ENCODE peak calls at places on chromosomes 3 and 15, in six cellular contexts. One of them, this sample, is unnamed.

GRCh38 chr15:23038741-23039150 is 623 bp downstream of the TUBGCP5 start:
- DNase-seq in right atrium auricular region: no peak
- DNase-seq in HL-60: no peak
- DNase-seq in progenitor cell of endocrine pancreas: no peak
- DNase-seq in nephron progenitor cell: no peak
- DNase-seq in RWPE1: peak
- DNase-seq in this sample: no peak

GRCh38 chr3:71245971-71246860 is 337.3 kb downstream of the FOXP1 start:
- DNase-seq in RWPE1: no peak
- DNase-seq in HL-60: no peak
- DNase-seq in progenitor cell of endocrine pancreas: no peak
- DNase-seq in nephron progenitor cell: peak
- DNase-seq in right atrium auricular region: no peak
- DNase-seq in this sample: no peak

GRCh38 chr15:87564666-87565065 is 691.9 kb downstream of the NTRK3 start:
- DNase-seq in HL-60: no peak
- DNase-seq in right atrium auricular region: no peak
- DNase-seq in nephron progenitor cell: no peak
- DNase-seq in progenitor cell of endocrine pancreas: no peak
- DNase-seq in RWPE1: no peak
- DNase-seq in this sample: no peak

GRCh38 chr3:132276228-132276906 is 40.8 kb upstream of the ACP3 start:
- DNase-seq in progenitor cell of endocrine pancreas: no peak
- DNase-seq in right atrium auricular region: no peak
- DNase-seq in nephron progenitor cell: no peak
- DNase-seq in RWPE1: no peak
- DNase-seq in HL-60: no peak
- DNase-seq in this sample: no peak

GRCh38 chr15:67433495-67434099 is 87.3 kb upstream of the C15orf61 start:
- DNase-seq in right atrium auricular region: peak
- DNase-seq in nephron progenitor cell: peak
- DNase-seq in RWPE1: peak
- DNase-seq in progenitor cell of endocrine pancreas: no peak
- DNase-seq in HL-60: peak
- DNase-seq in this sample: no peak

GRCh38 chr3:34957707-34958106 is 681.6 kb upstream of the ARPP21 start:
- DNase-seq in RWPE1: no peak
- DNase-seq in right atrium auricular region: no peak
- DNase-seq in progenitor cell of endocrine pancreas: no peak
- DNase-seq in nephron progenitor cell: no peak
- DNase-seq in HL-60: peak
- DNase-seq in this sample: no peak

GRCh38 chr15:41557673-41558399 is 1.2 kb upstream of the TYRO3 start:
- DNase-seq in progenitor cell of endocrine pancreas: peak
- DNase-seq in nephron progenitor cell: peak
- DNase-seq in HL-60: peak
- DNase-seq in right atrium auricular region: no peak
- DNase-seq in RWPE1: peak
- DNase-seq in this sample: no peak

GRCh38 chr3:2283818-2284217 is 185.2 kb downstream of the CNTN4 start:
- DNase-seq in HL-60: no peak
- DNase-seq in nephron progenitor cell: no peak
- DNase-seq in right atrium auricular region: no peak
- DNase-seq in RWPE1: no peak
- DNase-seq in progenitor cell of endocrine pancreas: no peak
- DNase-seq in this sample: no peak

GRCh38 chr3:194675081-194675640 is 3.2 kb upstream of the LSG1 start:
- DNase-seq in nephron progenitor cell: no peak
- DNase-seq in HL-60: no peak
- DNase-seq in RWPE1: no peak
- DNase-seq in right atrium auricular region: no peak
- DNase-seq in progenitor cell of endocrine pancreas: no peak
- DNase-seq in this sample: no peak

GRCh38 chr3:148955544-148956346 is 35.6 kb upstream of the GYG1 start:
- DNase-seq in progenitor cell of endocrine pancreas: no peak
- DNase-seq in right atrium auricular region: peak
- DNase-seq in HL-60: peak
- DNase-seq in RWPE1: peak
- DNase-seq in nephron progenitor cell: peak
- DNase-seq in this sample: no peak

GRCh38 chr3:29597376-29598008 is 316.6 kb downstream of the RBMS3 start:
- DNase-seq in nephron progenitor cell: no peak
- DNase-seq in HL-60: no peak
- DNase-seq in RWPE1: no peak
- DNase-seq in right atrium auricular region: no peak
- DNase-seq in progenitor cell of endocrine pancreas: no peak
- DNase-seq in this sample: no peak

GRCh38 chr3:50825841-50826240 is 151.1 kb downstream of the DOCK3 start:
- DNase-seq in RWPE1: no peak
- DNase-seq in nephron progenitor cell: no peak
- DNase-seq in HL-60: no peak
- DNase-seq in right atrium auricular region: no peak
- DNase-seq in progenitor cell of endocrine pancreas: no peak
- DNase-seq in this sample: no peak

GRCh38 chr3:16113704-16114103 is 60.8 kb upstream of the GALNT15 start:
- DNase-seq in HL-60: no peak
- DNase-seq in progenitor cell of endocrine pancreas: no peak
- DNase-seq in nephron progenitor cell: no peak
- DNase-seq in right atrium auricular region: no peak
- DNase-seq in RWPE1: no peak
- DNase-seq in this sample: no peak

GRCh38 chr3:69847303-69847702 is 108.0 kb downstream of the MITF start:
- DNase-seq in right atrium auricular region: no peak
- DNase-seq in progenitor cell of endocrine pancreas: no peak
- DNase-seq in HL-60: no peak
- DNase-seq in nephron progenitor cell: no peak
- DNase-seq in RWPE1: no peak
- DNase-seq in this sample: no peak

GRCh38 chr3:146715176-146715575 is 110.0 kb upstream of the PLSCR5 start:
- DNase-seq in nephron progenitor cell: no peak
- DNase-seq in right atrium auricular region: no peak
- DNase-seq in progenitor cell of endocrine pancreas: no peak
- DNase-seq in RWPE1: no peak
- DNase-seq in HL-60: no peak
- DNase-seq in this sample: no peak

GRCh38 chr3:114756506-114757279 is 390.4 kb downstream of the ZBTB20 start:
- DNase-seq in HL-60: no peak
- DNase-seq in nephron progenitor cell: no peak
- DNase-seq in right atrium auricular region: peak
- DNase-seq in progenitor cell of endocrine pancreas: no peak
- DNase-seq in RWPE1: no peak
- DNase-seq in this sample: no peak

GRCh38 chr15:90677807-90678790 is 39.0 kb upstream of the BLM start:
- DNase-seq in HL-60: no peak
- DNase-seq in RWPE1: no peak
- DNase-seq in nephron progenitor cell: no peak
- DNase-seq in right atrium auricular region: no peak
- DNase-seq in progenitor cell of endocrine pancreas: no peak
- DNase-seq in this sample: no peak

GRCh38 chr3:169662215-169663070 is 1.1 kb downstream of the MECOM start:
- DNase-seq in HL-60: no peak
- DNase-seq in RWPE1: peak
- DNase-seq in nephron progenitor cell: peak
- DNase-seq in progenitor cell of endocrine pancreas: peak
- DNase-seq in right atrium auricular region: no peak
- DNase-seq in this sample: no peak

GRCh38 chr3:39150803-39151631 is 2.4 kb downstream of the CSRNP1 start:
- DNase-seq in right atrium auricular region: peak
- DNase-seq in progenitor cell of endocrine pancreas: no peak
- DNase-seq in RWPE1: peak
- DNase-seq in nephron progenitor cell: peak
- DNase-seq in HL-60: peak
- DNase-seq in this sample: no peak

GRCh38 chr3:67509471-67510075 is 144.8 kb downstream of the SUCLG2 start:
- DNase-seq in right atrium auricular region: no peak
- DNase-seq in nephron progenitor cell: no peak
- DNase-seq in progenitor cell of endocrine pancreas: no peak
- DNase-seq in HL-60: no peak
- DNase-seq in RWPE1: peak
- DNase-seq in this sample: no peak

GRCh38 chr3:43855674-43856299 is 165.0 kb downstream of the ABHD5 start:
- DNase-seq in progenitor cell of endocrine pancreas: peak
- DNase-seq in right atrium auricular region: peak
- DNase-seq in HL-60: peak
- DNase-seq in RWPE1: no peak
- DNase-seq in nephron progenitor cell: peak
- DNase-seq in this sample: no peak

GRCh38 chr3:132597660-132598059 is 590 bp downstream of the ACKR4 start:
- DNase-seq in progenitor cell of endocrine pancreas: no peak
- DNase-seq in right atrium auricular region: no peak
- DNase-seq in RWPE1: no peak
- DNase-seq in HL-60: no peak
- DNase-seq in nephron progenitor cell: no peak
- DNase-seq in this sample: no peak

GRCh38 chr3:127162947-127163645 is 29.8 kb upstream of the PRR23E start:
- DNase-seq in HL-60: no peak
- DNase-seq in right atrium auricular region: no peak
- DNase-seq in RWPE1: no peak
- DNase-seq in nephron progenitor cell: peak
- DNase-seq in progenitor cell of endocrine pancreas: peak
- DNase-seq in this sample: peak

GRCh38 chr3:88180398-88180999 is 30.7 kb downstream of the C3orf38 start:
- DNase-seq in HL-60: peak
- DNase-seq in nephron progenitor cell: no peak
- DNase-seq in progenitor cell of endocrine pancreas: no peak
- DNase-seq in right atrium auricular region: no peak
- DNase-seq in RWPE1: peak
- DNase-seq in this sample: no peak
- TF ChIP-seq CTCF in HL-60: peak
- TF ChIP-seq CTCF in nephron progenitor cell: peak
- TF ChIP-seq CTCF in progenitor cell of endocrine pancreas: peak
- TF ChIP-seq CTCF in right atrium auricular region: no peak
- TF ChIP-seq CTCF in RWPE1: peak
- TF ChIP-seq CTCF in this sample: peak

GRCh38 chr3:13377021-13377420 is 43.1 kb downstream of the NUP210 start:
- DNase-seq in RWPE1: no peak
- DNase-seq in HL-60: no peak
- DNase-seq in nephron progenitor cell: no peak
- DNase-seq in right atrium auricular region: no peak
- DNase-seq in progenitor cell of endocrine pancreas: no peak
- DNase-seq in this sample: no peak

GRCh38 chr3:13379191-13379830 is 40.8 kb downstream of the NUP210 start:
- DNase-seq in RWPE1: peak
- DNase-seq in nephron progenitor cell: no peak
- DNase-seq in right atrium auricular region: peak
- DNase-seq in progenitor cell of endocrine pancreas: no peak
- DNase-seq in HL-60: no peak
- DNase-seq in this sample: no peak

GRCh38 chr3:13375464-13375863 is 44.7 kb downstream of the NUP210 start:
- DNase-seq in right atrium auricular region: no peak
- DNase-seq in HL-60: no peak
- DNase-seq in RWPE1: no peak
- DNase-seq in progenitor cell of endocrine pancreas: no peak
- DNase-seq in nephron progenitor cell: no peak
- DNase-seq in this sample: no peak

GRCh38 chr3:13376091-13376490 is 44.0 kb downstream of the NUP210 start:
- DNase-seq in progenitor cell of endocrine pancreas: no peak
- DNase-seq in RWPE1: no peak
- DNase-seq in nephron progenitor cell: no peak
- DNase-seq in HL-60: no peak
- DNase-seq in right atrium auricular region: no peak
- DNase-seq in this sample: no peak

GRCh38 chr3:13378155-13378554 is 42.0 kb downstream of the NUP210 start:
- DNase-seq in RWPE1: no peak
- DNase-seq in nephron progenitor cell: no peak
- DNase-seq in progenitor cell of endocrine pancreas: no peak
- DNase-seq in HL-60: no peak
- DNase-seq in right atrium auricular region: no peak
- DNase-seq in this sample: no peak
- TF ChIP-seq CTCF in RWPE1: no peak
- TF ChIP-seq CTCF in nephron progenitor cell: no peak
- TF ChIP-seq CTCF in progenitor cell of endocrine pancreas: no peak
- TF ChIP-seq CTCF in HL-60: no peak
- TF ChIP-seq CTCF in right atrium auricular region: no peak
- TF ChIP-seq CTCF in this sample: no peak

DNA sequence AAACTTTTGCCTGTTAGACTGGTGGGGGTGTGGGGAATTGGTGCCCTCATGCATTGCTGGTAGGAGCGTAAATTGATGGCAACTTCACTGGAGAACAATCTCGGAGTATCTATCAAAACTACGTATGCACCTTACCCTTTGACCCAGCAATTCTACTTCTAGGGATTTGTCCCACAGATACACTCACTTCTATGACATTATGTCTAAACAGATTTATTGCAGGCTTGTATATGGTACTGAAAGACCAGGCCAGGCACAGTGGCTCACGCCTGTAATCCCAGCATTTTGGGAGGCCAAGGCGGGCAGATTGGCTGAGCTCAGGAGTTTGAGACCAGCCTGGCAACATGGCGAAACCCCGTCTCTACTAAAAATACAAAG is 30.3 kb downstream of the PPCDC start:
- DNase-seq in progenitor cell of endocrine pancreas: no peak
- DNase-seq in nephron progenitor cell: no peak
- DNase-seq in right atrium auricular region: no peak
- DNase-seq in RWPE1: no peak
- DNase-seq in HL-60: no peak
- DNase-seq in this sample: no peak
- TF ChIP-seq CTCF in progenitor cell of endocrine pancreas: no peak
- TF ChIP-seq CTCF in nephron progenitor cell: no peak
- TF ChIP-seq CTCF in right atrium auricular region: no peak
- TF ChIP-seq CTCF in RWPE1: no peak
- TF ChIP-seq CTCF in HL-60: no peak
- TF ChIP-seq CTCF in this sample: no peak

DNA sequence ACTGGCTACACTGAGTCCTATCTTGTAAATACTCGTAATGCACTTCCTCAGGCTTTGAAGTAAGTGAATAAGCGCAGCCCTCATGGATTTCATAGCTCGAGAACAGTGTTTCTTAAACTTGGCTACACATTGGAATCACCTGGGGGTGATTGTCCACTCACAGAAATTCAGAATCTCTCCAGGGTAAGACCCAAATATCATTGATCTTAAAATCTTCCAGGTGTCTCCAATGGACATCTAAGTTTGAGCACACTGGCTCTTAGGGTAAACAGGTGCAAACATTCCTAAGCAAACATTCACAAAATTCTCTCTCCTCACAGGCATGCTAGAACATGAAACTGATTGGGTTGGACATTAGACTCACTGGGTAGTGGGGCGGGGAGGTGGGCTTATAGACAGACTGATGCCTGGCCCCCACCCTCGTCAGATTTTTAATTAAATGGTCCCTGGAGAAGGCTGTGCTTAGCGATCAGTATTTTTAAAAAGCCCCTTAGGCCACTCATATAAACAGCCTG is 279.7 kb upstream of the TBL1XR1 start:
- DNase-seq in HL-60: no peak
- DNase-seq in progenitor cell of endocrine pancreas: no peak
- DNase-seq in nephron progenitor cell: no peak
- DNase-seq in right atrium auricular region: no peak
- DNase-seq in RWPE1: no peak
- DNase-seq in this sample: no peak
- TF ChIP-seq CTCF in HL-60: no peak
- TF ChIP-seq CTCF in progenitor cell of endocrine pancreas: no peak
- TF ChIP-seq CTCF in nephron progenitor cell: no peak
- TF ChIP-seq CTCF in right atrium auricular region: no peak
- TF ChIP-seq CTCF in RWPE1: no peak
- TF ChIP-seq CTCF in this sample: no peak

This sample was measured in chondrocyte.